ENCODE peak calls at places on chromosomes 4 and X, in nine cellular contexts. One of them, this sample, is unnamed.

GRCh38 chr4:19429684-19430083 is 822.0 kb upstream of the SLIT2 start:
- DNase-seq in AG04450: no peak
- DNase-seq in T-cell: no peak
- DNase-seq in fibroblast of mammary gland: no peak
- DNase-seq in stromal cell of bone marrow: no peak
- DNase-seq in psoas muscle: no peak
- DNase-seq in iris pigment epithelial cell: no peak
- DNase-seq in progenitor cell of endocrine pancreas: no peak
- DNase-seq in DMS79 treated with DMSO at 0.1 percent for 48 hours: no peak
- DNase-seq in this sample: no peak

GRCh38 chr4:91325495-91325894 is 978.3 kb upstream of the GRID2 start:
- DNase-seq in iris pigment epithelial cell: peak; percentile 51
- DNase-seq in T-cell: no peak
- DNase-seq in fibroblast of mammary gland: peak; percentile 5
- DNase-seq in stromal cell of bone marrow: peak; percentile 1
- DNase-seq in progenitor cell of endocrine pancreas: no peak
- DNase-seq in DMS79 treated with DMSO at 0.1 percent for 48 hours: no peak
- DNase-seq in AG04450: no peak
- DNase-seq in psoas muscle: no peak
- DNase-seq in this sample: no peak

GRCh38 chr4:76206222-76206942 is 7.2 kb downstream of the SCARB2 start:
- DNase-seq in iris pigment epithelial cell: peak; percentile 76
- DNase-seq in T-cell: no peak
- DNase-seq in AG04450: no peak
- DNase-seq in progenitor cell of endocrine pancreas: no peak
- DNase-seq in psoas muscle: no peak
- DNase-seq in DMS79 treated with DMSO at 0.1 percent for 48 hours: no peak
- DNase-seq in stromal cell of bone marrow: no peak
- DNase-seq in fibroblast of mammary gland: peak; percentile 61
- DNase-seq in this sample: peak; percentile 58

GRCh38 chrX:24024819-24025740 is 1.9 kb downstream of the KLHL15 start:
- DNase-seq in progenitor cell of endocrine pancreas: peak; percentile 89
- DNase-seq in T-cell: peak; percentile 82
- DNase-seq in AG04450: peak; percentile 84
- DNase-seq in iris pigment epithelial cell: peak; percentile 88
- DNase-seq in DMS79 treated with DMSO at 0.1 percent for 48 hours: peak; percentile 24
- DNase-seq in stromal cell of bone marrow: peak; percentile 78
- DNase-seq in psoas muscle: peak; percentile 89
- DNase-seq in fibroblast of mammary gland: peak; percentile 87
- DNase-seq in this sample: peak; percentile 89

GRCh38 chrX:17459008-17459407 is 84.0 kb downstream of the NHS start:
- DNase-seq in psoas muscle: peak; percentile 25
- DNase-seq in T-cell: no peak
- DNase-seq in stromal cell of bone marrow: peak; percentile 79
- DNase-seq in fibroblast of mammary gland: peak; percentile 85
- DNase-seq in iris pigment epithelial cell: peak; percentile 30
- DNase-seq in DMS79 treated with DMSO at 0.1 percent for 48 hours: peak; percentile 23
- DNase-seq in progenitor cell of endocrine pancreas: no peak
- DNase-seq in AG04450: no peak
- DNase-seq in this sample: peak; percentile 61

GRCh38 chr4:24763631-24764302 is 31.6 kb upstream of the SOD3 start:
- DNase-seq in DMS79 treated with DMSO at 0.1 percent for 48 hours: peak; percentile 58
- DNase-seq in iris pigment epithelial cell: peak; percentile 64
- DNase-seq in psoas muscle: peak; percentile 23
- DNase-seq in progenitor cell of endocrine pancreas: no peak
- DNase-seq in fibroblast of mammary gland: peak; percentile 57
- DNase-seq in stromal cell of bone marrow: peak; percentile 58
- DNase-seq in AG04450: peak; percentile 33
- DNase-seq in T-cell: no peak
- DNase-seq in this sample: peak; percentile 74

GRCh38 chrX:133570549-133570948 is 155.3 kb upstream of the GPC4 start:
- DNase-seq in stromal cell of bone marrow: peak; percentile 57
- DNase-seq in DMS79 treated with DMSO at 0.1 percent for 48 hours: no peak
- DNase-seq in progenitor cell of endocrine pancreas: no peak
- DNase-seq in psoas muscle: no peak
- DNase-seq in fibroblast of mammary gland: peak; percentile 81
- DNase-seq in T-cell: no peak
- DNase-seq in iris pigment epithelial cell: no peak
- DNase-seq in AG04450: no peak
- DNase-seq in this sample: no peak

GRCh38 chr4:87853108-87853507 is 20.3 kb downstream of the MEPE start:
- DNase-seq in progenitor cell of endocrine pancreas: no peak
- DNase-seq in fibroblast of mammary gland: peak; percentile 58
- DNase-seq in iris pigment epithelial cell: peak; percentile 57
- DNase-seq in psoas muscle: no peak
- DNase-seq in T-cell: no peak
- DNase-seq in stromal cell of bone marrow: peak; percentile 31
- DNase-seq in DMS79 treated with DMSO at 0.1 percent for 48 hours: peak; percentile 6
- DNase-seq in AG04450: no peak
- DNase-seq in this sample: peak; percentile 51

GRCh38 chrX:74242050-74242449 is 61.9 kb upstream of the ZCCHC13 start:
- DNase-seq in DMS79 treated with DMSO at 0.1 percent for 48 hours: no peak
- DNase-seq in iris pigment epithelial cell: peak; percentile 87
- DNase-seq in progenitor cell of endocrine pancreas: no peak
- DNase-seq in T-cell: no peak
- DNase-seq in fibroblast of mammary gland: peak; percentile 30
- DNase-seq in AG04450: peak; percentile 50
- DNase-seq in stromal cell of bone marrow: no peak
- DNase-seq in psoas muscle: no peak
- DNase-seq in this sample: peak; percentile 76

GRCh38 chr4:89001647-89002518 is 55.1 kb downstream of the FAM13A start:
- DNase-seq in DMS79 treated with DMSO at 0.1 percent for 48 hours: peak; percentile 97
- DNase-seq in stromal cell of bone marrow: no peak
- DNase-seq in progenitor cell of endocrine pancreas: no peak
- DNase-seq in T-cell: no peak
- DNase-seq in iris pigment epithelial cell: peak; percentile 34
- DNase-seq in AG04450: no peak
- DNase-seq in fibroblast of mammary gland: no peak
- DNase-seq in psoas muscle: no peak
- DNase-seq in this sample: no peak

GRCh38 chr4:61336488-61336887 is 136.4 kb downstream of the ADGRL3 start:
- DNase-seq in fibroblast of mammary gland: no peak
- DNase-seq in progenitor cell of endocrine pancreas: no peak
- DNase-seq in AG04450: no peak
- DNase-seq in DMS79 treated with DMSO at 0.1 percent for 48 hours: no peak
- DNase-seq in stromal cell of bone marrow: no peak
- DNase-seq in psoas muscle: no peak
- DNase-seq in iris pigment epithelial cell: no peak
- DNase-seq in T-cell: no peak
- DNase-seq in this sample: no peak

GRCh38 chr4:8270912-8271815 is 1.6 kb downstream of the HTRA3 start:
- DNase-seq in fibroblast of mammary gland: no peak
- DNase-seq in T-cell: no peak
- DNase-seq in progenitor cell of endocrine pancreas: no peak
- DNase-seq in psoas muscle: no peak
- DNase-seq in DMS79 treated with DMSO at 0.1 percent for 48 hours: no peak
- DNase-seq in stromal cell of bone marrow: no peak
- DNase-seq in AG04450: no peak
- DNase-seq in iris pigment epithelial cell: no peak
- DNase-seq in this sample: no peak

GRCh38 chr4:108834787-108835384 is 72.0 kb upstream of the ETNPPL start:
- DNase-seq in AG04450: peak; percentile 32
- DNase-seq in progenitor cell of endocrine pancreas: no peak
- DNase-seq in DMS79 treated with DMSO at 0.1 percent for 48 hours: no peak
- DNase-seq in T-cell: no peak
- DNase-seq in stromal cell of bone marrow: peak; percentile 41
- DNase-seq in iris pigment epithelial cell: peak; percentile 63
- DNase-seq in fibroblast of mammary gland: peak; percentile 75
- DNase-seq in psoas muscle: no peak
- DNase-seq in this sample: peak; percentile 74

GRCh38 chr4:101763576-101763975 is 27.0 kb upstream of the BANK1 start:
- DNase-seq in progenitor cell of endocrine pancreas: no peak
- DNase-seq in DMS79 treated with DMSO at 0.1 percent for 48 hours: no peak
- DNase-seq in fibroblast of mammary gland: no peak
- DNase-seq in stromal cell of bone marrow: no peak
- DNase-seq in AG04450: no peak
- DNase-seq in iris pigment epithelial cell: no peak
- DNase-seq in T-cell: no peak
- DNase-seq in psoas muscle: no peak
- DNase-seq in this sample: no peak

GRCh38 chr4:98939892-98940298 is 11.0 kb upstream of the EIF4E start:
- DNase-seq in T-cell: no peak
- DNase-seq in progenitor cell of endocrine pancreas: no peak
- DNase-seq in psoas muscle: no peak
- DNase-seq in fibroblast of mammary gland: peak; percentile 78
- DNase-seq in DMS79 treated with DMSO at 0.1 percent for 48 hours: peak; percentile 1
- DNase-seq in iris pigment epithelial cell: peak; percentile 77
- DNase-seq in AG04450: peak; percentile 58
- DNase-seq in stromal cell of bone marrow: peak; percentile 66
- DNase-seq in this sample: peak; percentile 80

GRCh38 chr4:175947117-175947722 is 118.4 kb upstream of the WDR17 start:
- DNase-seq in AG04450: peak; percentile 1
- DNase-seq in fibroblast of mammary gland: peak; percentile 44
- DNase-seq in psoas muscle: no peak
- DNase-seq in T-cell: no peak
- DNase-seq in DMS79 treated with DMSO at 0.1 percent for 48 hours: no peak
- DNase-seq in progenitor cell of endocrine pancreas: no peak
- DNase-seq in iris pigment epithelial cell: peak; percentile 46
- DNase-seq in stromal cell of bone marrow: no peak
- DNase-seq in this sample: peak; percentile 43

GRCh38 chr4:150342945-150343344 is 239.0 kb upstream of the MAB21L2 start:
- DNase-seq in psoas muscle: no peak
- DNase-seq in DMS79 treated with DMSO at 0.1 percent for 48 hours: no peak
- DNase-seq in stromal cell of bone marrow: no peak
- DNase-seq in AG04450: no peak
- DNase-seq in iris pigment epithelial cell: no peak
- DNase-seq in progenitor cell of endocrine pancreas: no peak
- DNase-seq in T-cell: no peak
- DNase-seq in fibroblast of mammary gland: no peak
- DNase-seq in this sample: no peak

GRCh38 chr4:3440979-3441500 is 728 bp upstream of the HGFAC start:
- DNase-seq in AG04450: no peak
- DNase-seq in T-cell: no peak
- DNase-seq in progenitor cell of endocrine pancreas: no peak
- DNase-seq in iris pigment epithelial cell: peak; percentile 15
- DNase-seq in DMS79 treated with DMSO at 0.1 percent for 48 hours: no peak
- DNase-seq in fibroblast of mammary gland: peak; percentile 21
- DNase-seq in stromal cell of bone marrow: no peak
- DNase-seq in psoas muscle: no peak
- DNase-seq in this sample: no peak

GRCh38 chrX:26952213-26952612 is 510.9 kb downstream of the PPP4R3C start:
- DNase-seq in T-cell: no peak
- DNase-seq in iris pigment epithelial cell: peak; percentile 34
- DNase-seq in AG04450: no peak
- DNase-seq in progenitor cell of endocrine pancreas: no peak
- DNase-seq in fibroblast of mammary gland: no peak
- DNase-seq in psoas muscle: no peak
- DNase-seq in DMS79 treated with DMSO at 0.1 percent for 48 hours: no peak
- DNase-seq in stromal cell of bone marrow: no peak
- DNase-seq in this sample: no peak

GRCh38 chr4:40998680-40999358 is 215.5 kb downstream of the APBB2 start:
- DNase-seq in psoas muscle: no peak
- DNase-seq in progenitor cell of endocrine pancreas: no peak
- DNase-seq in T-cell: no peak
- DNase-seq in fibroblast of mammary gland: peak; percentile 40
- DNase-seq in AG04450: no peak
- DNase-seq in DMS79 treated with DMSO at 0.1 percent for 48 hours: no peak
- DNase-seq in stromal cell of bone marrow: no peak
- DNase-seq in iris pigment epithelial cell: peak; percentile 95
- DNase-seq in this sample: peak; percentile 20

GRCh38 chr4:123088521-123088920 is 166.1 kb upstream of the NUDT6 start:
- DNase-seq in AG04450: no peak
- DNase-seq in stromal cell of bone marrow: no peak
- DNase-seq in fibroblast of mammary gland: no peak
- DNase-seq in psoas muscle: no peak
- DNase-seq in DMS79 treated with DMSO at 0.1 percent for 48 hours: no peak
- DNase-seq in iris pigment epithelial cell: no peak
- DNase-seq in progenitor cell of endocrine pancreas: no peak
- DNase-seq in T-cell: no peak
- DNase-seq in this sample: no peak

GRCh38 chr4:601612-602558 is 23.5 kb upstream of the PDE6B start:
- DNase-seq in progenitor cell of endocrine pancreas: no peak
- DNase-seq in iris pigment epithelial cell: no peak
- DNase-seq in DMS79 treated with DMSO at 0.1 percent for 48 hours: no peak
- DNase-seq in psoas muscle: no peak
- DNase-seq in T-cell: no peak
- DNase-seq in fibroblast of mammary gland: no peak
- DNase-seq in stromal cell of bone marrow: no peak
- DNase-seq in AG04450: no peak
- DNase-seq in this sample: no peak

GRCh38 chrX:101958139-101958538 is 26.3 kb upstream of the ZMAT1 start:
- DNase-seq in progenitor cell of endocrine pancreas: no peak
- DNase-seq in stromal cell of bone marrow: no peak
- DNase-seq in T-cell: no peak
- DNase-seq in iris pigment epithelial cell: peak; percentile 51
- DNase-seq in AG04450: no peak
- DNase-seq in DMS79 treated with DMSO at 0.1 percent for 48 hours: no peak
- DNase-seq in psoas muscle: no peak
- DNase-seq in fibroblast of mammary gland: peak; percentile 33
- DNase-seq in this sample: peak; percentile 0

This sample was measured in IMR-90.